ENCODE peak calls at places on chromosomes 7 and 10, in six cellular contexts. N is BE2C; Z is fibroblast of lung; R is CD8-positive, alpha-beta T cell; Y is GM10248; W is H9. B is an unnamed sample.

GRCh38 chr10:131698232-131698631 is 202.6 kb upstream of the PPP2R2D start:
- DNase-seq in N (no peak), Z (no peak), R (no peak), Y (no peak), W (no peak), B (no peak)

GRCh38 chr7:48084727-48085432 is 4.2 kb upstream of the UPP1 start:
- DNase-seq in N (peak), Z (peak), R (peak), Y (peak), W (no peak), B (no peak)

GRCh38 chr7:55192718-55193117 is 172.4 kb upstream of the LANCL2 start:
- DNase-seq in N (peak), Z (peak), R (no peak), Y (no peak), W (peak), B (no peak)

GRCh38 chr7:118085000-118085399 is 99.0 kb upstream of the LSM8 start:
- DNase-seq in N (no peak), Z (no peak), R (no peak), Y (no peak), W (no peak), B (no peak)

GRCh38 chr7:123735539-123735938 is 13.3 kb downstream of the WASL start:
- DNase-seq in N (no peak), Z (no peak), R (no peak), Y (no peak), W (no peak), B (no peak)

GRCh38 chr10:110528224-110528997 is 30.7 kb downstream of the DUSP5 start:
- DNase-seq in N (no peak), Z (no peak), R (no peak), Y (no peak), W (no peak), B (no peak)

GRCh38 chr7:93055543-93056107 is 62.2 kb downstream of the SAMD9 start:
- DNase-seq in N (no peak), Z (peak), R (no peak), Y (peak), W (no peak), B (no peak)

GRCh38 chr10:112832361-112832878 is 117.6 kb upstream of the TCF7L2 start:
- DNase-seq in N (no peak), Z (no peak), R (no peak), Y (no peak), W (peak), B (no peak)

GRCh38 chr7:107661081-107661864 is 645 bp downstream of the SLC26A4 start:
- DNase-seq in N (peak), Z (peak), R (no peak), Y (peak), W (peak), B (peak)

GRCh38 chr10:124290095-124290795 is 128.5 kb downstream of the OAT start:
- DNase-seq in N (no peak), Z (peak), R (no peak), Y (peak), W (peak), B (no peak)

GRCh38 chr10:122052702-122053101 is 63.7 kb downstream of the TACC2 start:
- DNase-seq in N (no peak), Z (no peak), R (no peak), Y (no peak), W (no peak), B (no peak)

GRCh38 chr7:75688200-75689136 is 50.3 kb downstream of the HIP1 start:
- DNase-seq in N (peak), Z (no peak), R (no peak), Y (peak), W (no peak), B (peak)

GRCh38 chr10:69508738-69509340 is 57.6 kb downstream of the TSPAN15 start:
- DNase-seq in N (no peak), Z (no peak), R (no peak), Y (no peak), W (no peak), B (no peak)

GRCh38 chr10:58475322-58476277 is 37.1 kb upstream of the BICC1 start:
- DNase-seq in N (no peak), Z (peak), R (no peak), Y (no peak), W (no peak), B (no peak)

GRCh38 chr10:112799726-112800510 is 150.1 kb upstream of the TCF7L2 start:
- DNase-seq in N (no peak), Z (no peak), R (no peak), Y (no peak), W (no peak), B (no peak)

GRCh38 chr10:129727495-129727894 is 236.6 kb downstream of the EBF3 start:
- DNase-seq in N (no peak), Z (no peak), R (no peak), Y (no peak), W (no peak), B (no peak)

GRCh38 chr10:31912898-31913847 is 15.5 kb downstream of the ARHGAP12 start:
- DNase-seq in N (no peak), Z (peak), R (no peak), Y (no peak), W (no peak), B (no peak)

GRCh38 chr7:49001610-49002033 is 77.3 kb downstream of the CDC14C start:
- DNase-seq in N (peak), Z (no peak), R (no peak), Y (peak), W (peak), B (peak)

GRCh38 chr7:24477807-24478655 is 95.2 kb upstream of the PALS2 start:
- DNase-seq in N (no peak), Z (peak), R (no peak), Y (no peak), W (peak), B (peak)

GRCh38 chr7:133645870-133646492 is 393.1 kb downstream of the EXOC4 start:
- DNase-seq in N (peak), Z (peak), R (no peak), Y (no peak), W (no peak), B (no peak)

GRCh38 chr10:17836917-17837316 is 27.8 kb downstream of the MRC1 start:
- DNase-seq in N (peak), Z (peak), R (no peak), Y (no peak), W (peak), B (peak)

GRCh38 chr10:90740265-90740664 is 117.6 kb downstream of the HTR7 start:
- DNase-seq in N (no peak), Z (no peak), R (no peak), Y (no peak), W (no peak), B (no peak)

GRCh38 chr7:101198476-101198875 is 2.4 kb downstream of the MOGAT3 start:
- DNase-seq in N (no peak), Z (no peak), R (no peak), Y (no peak), W (no peak), B (no peak)

GRCh38 chr10:314871-315270 is 179.6 kb downstream of the ZMYND11 start:
- DNase-seq in N (no peak), Z (peak), R (no peak), Y (no peak), W (no peak), B (no peak)

GRCh38 chr10:310371-310770 is 175.1 kb downstream of the ZMYND11 start:
- DNase-seq in N (no peak), Z (peak), R (no peak), Y (no peak), W (no peak), B (no peak)

GRCh38 chr10:310976-311639 is 175.9 kb downstream of the ZMYND11 start:
- DNase-seq in N (no peak), Z (peak), R (no peak), Y (no peak), W (no peak), B (no peak)

GRCh38 chr10:314381-314780 is 179.1 kb downstream of the ZMYND11 start:
- DNase-seq in N (no peak), Z (no peak), R (no peak), Y (no peak), W (no peak), B (no peak)

GRCh38 chr10:311901-312665 is 176.8 kb downstream of the ZMYND11 start:
- DNase-seq in N (no peak), Z (no peak), R (no peak), Y (peak), W (no peak), B (no peak)
- TF ChIP-seq CTCF in N (no peak), Z (no peak), R (no peak), Y (no peak), W (no peak), B (no peak)

DNA sequence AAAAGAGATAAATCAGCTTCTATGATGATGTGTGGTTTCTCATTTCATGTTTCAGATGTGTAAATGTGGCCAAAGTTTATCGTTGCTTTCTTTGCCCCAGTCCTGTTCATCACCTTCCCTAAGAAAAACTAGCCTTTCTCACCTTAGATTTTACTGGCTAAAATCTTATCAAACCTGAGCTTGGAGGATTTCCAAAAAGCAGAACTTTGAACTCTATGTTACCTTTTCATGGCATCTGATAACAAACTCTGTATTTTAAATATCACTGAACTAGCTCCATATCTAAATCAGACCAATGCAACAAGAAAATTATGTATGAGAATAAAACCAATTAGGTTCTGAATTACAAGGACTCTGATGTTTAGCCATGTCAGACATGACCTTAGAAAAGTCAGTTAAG is 323.4 kb upstream of the DGKB start:
- DNase-seq in N (no peak), Z (no peak), R (no peak), Y (no peak), W (no peak), B (no peak)
- TF ChIP-seq CTCF in N (no peak), Z (no peak), R (no peak), Y (no peak), W (no peak), B (no peak)

GRCh38 chr7:87920578-87920977 is 13.5 kb upstream of the ADAM22 start:
- DNase-seq in N (no peak), Z (no peak), R (no peak), Y (no peak), W (no peak), B (no peak)
- TF ChIP-seq CTCF in N (no peak), Z (no peak), R (no peak), Y (no peak), W (peak), B (no peak)

GRCh38 chr7:66142334-66142733 is 27.7 kb downstream of the CRCP start:
- DNase-seq in N (no peak), Z (no peak), R (no peak), Y (no peak), W (no peak), B (no peak)

GRCh38 chr7:66142996-66143395 is 28.3 kb downstream of the CRCP start:
- DNase-seq in N (no peak), Z (no peak), R (no peak), Y (no peak), W (no peak), B (no peak)

GRCh38 chr7:66138994-66139752 is 24.5 kb downstream of the CRCP start:
- DNase-seq in N (peak), Z (no peak), R (no peak), Y (no peak), W (no peak), B (no peak)

GRCh38 chr7:66143876-66144332 is 29.3 kb downstream of the CRCP start:
- DNase-seq in N (no peak), Z (no peak), R (no peak), Y (no peak), W (no peak), B (no peak)

DNA sequence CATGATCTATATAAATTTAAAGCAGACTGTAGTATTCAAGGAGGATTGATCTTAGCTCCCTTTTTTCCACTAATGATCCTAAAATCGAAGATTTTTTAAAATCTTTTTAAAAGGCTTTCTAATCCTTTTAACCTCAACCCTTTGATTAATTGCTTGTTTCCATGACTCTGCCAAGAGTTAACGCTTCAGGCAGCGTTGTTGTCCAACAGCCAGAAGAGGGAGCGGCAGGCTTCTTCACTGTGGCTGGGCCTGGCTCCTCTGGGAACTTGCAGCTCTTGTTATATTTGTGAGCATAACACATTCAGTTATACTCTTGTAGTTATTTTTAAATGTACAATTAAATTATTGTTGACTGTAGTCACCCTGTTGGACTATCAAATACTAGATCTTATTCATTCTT is 26.3 kb downstream of the CRCP start:
- DNase-seq in N (peak), Z (peak), R (no peak), Y (no peak), W (no peak), B (peak)
- TF ChIP-seq CTCF in N (peak), Z (peak), R (no peak), Y (no peak), W (peak), B (peak)

B was measured in nephron progenitor cell.